ENCODE peak calls at places on chromosome 3, in six cellular contexts. R is lung; D is AG09309; C is Caco-2; X is endothelial cell of umbilical vein; E is CD8-positive, alpha-beta T cell. I is an unnamed sample.

GRCh38 chr3:54535619-54536018 is 392.2 kb downstream of the LRTM1 start:
- DNase-seq in R (peak), X (no peak), E (no peak), C (no peak), D (no peak), I (no peak)

GRCh38 chr3:89116486-89116885 is 9.1 kb downstream of the EPHA3 start:
- DNase-seq in D (no peak), C (no peak), X (no peak), E (no peak), R (no peak), I (no peak)

GRCh38 chr3:169754711-169755110 is 10.1 kb downstream of the TERC start:
- DNase-seq in D (no peak), X (no peak), E (no peak), C (no peak), R (no peak), I (no peak)

GRCh38 chr3:42633544-42633943 is 20.0 kb upstream of the ZBTB47 start:
- DNase-seq in R (no peak), D (no peak), E (no peak), C (no peak), X (no peak), I (no peak)

GRCh38 chr3:48184299-48184698 is 3.9 kb downstream of the CDC25A start:
- DNase-seq in D (no peak), R (no peak), C (no peak), X (no peak), E (no peak), I (no peak)

GRCh38 chr3:49790626-49791411 is 4.5 kb upstream of the IP6K1 start:
- DNase-seq in R (no peak), C (no peak), D (no peak), X (no peak), E (no peak), I (peak)

GRCh38 chr3:37419979-37420378 is 245.6 kb upstream of the LRRFIP2 start:
- DNase-seq in E (no peak), X (no peak), R (no peak), D (no peak), C (no peak), I (no peak)

GRCh38 chr3:195537995-195538394 is 5.1 kb downstream of the PPP1R2 start:
- DNase-seq in D (no peak), X (no peak), E (peak), C (no peak), R (no peak), I (no peak)

GRCh38 chr3:47000922-47001730 is 21.7 kb downstream of the NBEAL2 start:
- DNase-seq in D (no peak), X (no peak), C (no peak), R (no peak), E (peak), I (peak)

GRCh38 chr3:98799479-98799878 is 36.3 kb downstream of the ST3GAL6 start:
- DNase-seq in D (no peak), E (no peak), X (no peak), C (no peak), R (no peak), I (no peak)

GRCh38 chr3:98798820-98799219 is 35.7 kb downstream of the ST3GAL6 start:
- DNase-seq in C (no peak), D (no peak), X (no peak), E (no peak), R (no peak), I (no peak)

GRCh38 chr3:98800401-98800800 is 37.3 kb downstream of the ST3GAL6 start:
- DNase-seq in C (no peak), X (no peak), R (no peak), D (no peak), E (no peak), I (no peak)

GRCh38 chr3:98797905-98798304 is 34.8 kb downstream of the ST3GAL6 start:
- DNase-seq in C (no peak), E (no peak), R (no peak), D (no peak), X (no peak), I (no peak)

GRCh38 chr3:98801042-98801747 is 38.1 kb downstream of the ST3GAL6 start:
- DNase-seq in R (no peak), D (no peak), X (no peak), C (no peak), E (no peak), I (no peak)
- TF ChIP-seq CTCF in R (no peak), D (peak), X (no peak), C (peak), E (no peak), I (peak)

DNA sequence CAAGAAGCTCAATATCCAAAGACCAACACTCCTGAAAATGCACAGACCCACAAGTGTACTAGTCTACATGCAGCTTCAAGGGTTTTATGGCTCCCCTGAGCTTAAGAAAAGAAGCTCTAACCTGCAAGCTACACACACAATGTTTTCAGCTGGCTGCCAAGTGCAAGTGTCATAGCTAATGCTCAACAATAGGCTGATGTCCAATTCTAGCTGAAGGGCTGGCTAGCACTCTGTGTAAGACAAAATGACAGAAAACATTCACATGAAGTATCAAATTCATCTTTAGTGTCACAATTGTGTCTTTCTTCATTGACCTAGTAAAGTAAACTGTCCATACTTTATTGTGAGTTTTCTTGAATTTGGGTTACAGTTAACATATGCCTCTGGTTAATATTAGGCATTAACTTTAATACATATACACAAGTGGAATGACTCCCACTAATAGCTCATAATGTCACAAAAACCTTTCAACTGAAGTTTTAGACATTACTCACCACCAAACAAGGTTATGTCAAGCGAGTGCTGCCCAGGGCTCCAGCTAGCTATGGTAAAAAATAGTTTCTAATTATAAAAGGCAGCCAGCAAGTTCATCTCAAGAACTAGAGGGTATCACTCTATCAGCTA is 15.1 kb downstream of the ABI3BP start:
- DNase-seq in C (no peak), E (no peak), D (no peak), R (no peak), X (no peak), I (no peak)
- TF ChIP-seq CTCF in C (no peak), E (no peak), D (no peak), R (no peak), X (no peak), I (no peak)

GRCh38 chr3:124981472-124981871 is 46.9 kb upstream of the MUC13 start:
- DNase-seq in X (no peak), C (no peak), E (no peak), R (no peak), D (no peak), I (no peak)

GRCh38 chr3:124982855-124983254 is 48.3 kb upstream of the MUC13 start:
- DNase-seq in X (no peak), R (no peak), C (no peak), E (no peak), D (no peak), I (no peak)

GRCh38 chr3:124985358-124985757 is 50.8 kb upstream of the MUC13 start:
- DNase-seq in C (no peak), X (no peak), E (no peak), D (peak), R (no peak), I (no peak)

GRCh38 chr3:124984754-124985153 is 50.2 kb upstream of the MUC13 start:
- DNase-seq in E (no peak), D (no peak), R (no peak), C (no peak), X (no peak), I (no peak)

GRCh38 chr3:124986153-124987143 is 51.9 kb upstream of the MUC13 start:
- DNase-seq in X (peak), D (peak), R (no peak), C (peak), E (no peak), I (no peak)
- TF ChIP-seq CTCF in X (peak), D (peak), R (peak), C (peak), E (no peak), I (peak)

GRCh38 chr3:1195922-1196321 is 103.1 kb downstream of the CNTN6 start:
- DNase-seq in X (no peak), E (no peak), C (no peak), D (peak), R (no peak), I (no peak)
- TF ChIP-seq CTCF in X (no peak), E (no peak), C (no peak), D (no peak), R (no peak), I (no peak)

DNA sequence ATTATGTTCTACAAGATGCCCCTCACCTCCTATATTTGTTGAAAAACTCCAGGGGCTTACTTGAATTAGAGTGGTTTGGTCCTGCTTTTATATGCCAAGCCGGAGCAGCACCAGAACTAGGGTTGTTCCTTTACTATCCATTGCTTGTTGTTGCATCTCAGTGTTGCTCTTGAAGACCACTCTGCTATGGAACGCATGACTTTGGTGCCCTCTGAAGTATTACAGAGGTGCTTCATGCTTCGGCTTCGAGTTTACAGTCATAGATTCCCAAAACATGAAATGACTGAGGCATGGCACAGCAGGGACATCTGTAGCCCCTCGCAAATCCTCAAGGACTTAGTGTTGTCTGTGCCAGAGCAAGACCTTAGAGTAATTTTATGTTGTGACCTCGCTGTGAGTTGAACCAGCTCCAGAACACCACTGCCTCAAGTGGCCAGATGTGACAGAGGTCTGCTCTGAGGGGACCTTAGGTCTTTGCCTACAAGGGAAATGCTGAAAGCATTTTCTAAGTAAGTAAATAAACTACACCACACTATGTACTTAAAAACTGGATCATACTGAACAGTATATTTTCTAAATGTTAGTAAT is 67.2 kb upstream of the SIAH2 start:
- DNase-seq in D (no peak), X (no peak), E (no peak), C (peak), R (no peak), I (no peak)
- TF ChIP-seq CTCF in D (peak), X (peak), E (no peak), C (peak), R (no peak), I (no peak)

I was measured in D721Med.